ENCODE peak calls at places on chromosome 17, in eight cellular contexts. One of them, this sample, is unnamed.

GRCh38 chr17:71966055-71966454 is 154.8 kb upstream of the SOX9 start:
- DNase-seq in ELF-1: no peak
- DNase-seq in kidney glomerular epithelial cell: no peak
- DNase-seq in right lobe of liver: no peak
- DNase-seq in stimulated activated CD8-positive, alpha-beta memory T cell treated with anti-CD3 and anti-CD28 coated beads, Interleukin-12 subunit alpha, Interleukin-12 subunit beta, amount 100 ng/mL, for 4 hours: no peak
- DNase-seq in sigmoid colon: no peak
- DNase-seq in lung: no peak
- DNase-seq in GM23248: no peak
- DNase-seq in this sample: no peak

GRCh38 chr17:76273923-76274558 is 8.9 kb downstream of the UBALD2 start:
- DNase-seq in ELF-1: no peak
- DNase-seq in kidney glomerular epithelial cell: no peak
- DNase-seq in right lobe of liver: peak
- DNase-seq in stimulated activated CD8-positive, alpha-beta memory T cell treated with anti-CD3 and anti-CD28 coated beads, Interleukin-12 subunit alpha, Interleukin-12 subunit beta, amount 100 ng/mL, for 4 hours: no peak
- DNase-seq in sigmoid colon: no peak
- DNase-seq in lung: no peak
- DNase-seq in GM23248: no peak
- DNase-seq in this sample: no peak

GRCh38 chr17:1916339-1916738 is 86.5 kb downstream of the RPA1 start:
- DNase-seq in ELF-1: no peak
- DNase-seq in kidney glomerular epithelial cell: no peak
- DNase-seq in right lobe of liver: no peak
- DNase-seq in stimulated activated CD8-positive, alpha-beta memory T cell treated with anti-CD3 and anti-CD28 coated beads, Interleukin-12 subunit alpha, Interleukin-12 subunit beta, amount 100 ng/mL, for 4 hours: no peak
- DNase-seq in sigmoid colon: no peak
- DNase-seq in lung: no peak
- DNase-seq in GM23248: no peak
- DNase-seq in this sample: no peak

GRCh38 chr17:81002013-81002384 is 10.4 kb downstream of the CHMP6 start:
- DNase-seq in ELF-1: no peak
- DNase-seq in kidney glomerular epithelial cell: no peak
- DNase-seq in right lobe of liver: no peak
- DNase-seq in stimulated activated CD8-positive, alpha-beta memory T cell treated with anti-CD3 and anti-CD28 coated beads, Interleukin-12 subunit alpha, Interleukin-12 subunit beta, amount 100 ng/mL, for 4 hours: no peak
- DNase-seq in sigmoid colon: no peak
- DNase-seq in lung: no peak
- DNase-seq in GM23248: no peak
- DNase-seq in this sample: no peak

GRCh38 chr17:9242497-9242881 is 221.2 kb downstream of the NTN1 start:
- DNase-seq in ELF-1: no peak
- DNase-seq in kidney glomerular epithelial cell: no peak
- DNase-seq in right lobe of liver: no peak
- DNase-seq in stimulated activated CD8-positive, alpha-beta memory T cell treated with anti-CD3 and anti-CD28 coated beads, Interleukin-12 subunit alpha, Interleukin-12 subunit beta, amount 100 ng/mL, for 4 hours: no peak
- DNase-seq in sigmoid colon: peak
- DNase-seq in lung: no peak
- DNase-seq in GM23248: no peak
- DNase-seq in this sample: no peak

GRCh38 chr17:42288078-42288984 is at the start of gene STAT5A:
- DNase-seq in ELF-1: peak
- DNase-seq in kidney glomerular epithelial cell: peak
- DNase-seq in right lobe of liver: peak
- DNase-seq in stimulated activated CD8-positive, alpha-beta memory T cell treated with anti-CD3 and anti-CD28 coated beads, Interleukin-12 subunit alpha, Interleukin-12 subunit beta, amount 100 ng/mL, for 4 hours: peak
- DNase-seq in sigmoid colon: peak
- DNase-seq in lung: peak
- DNase-seq in GM23248: peak
- DNase-seq in this sample: peak

GRCh38 chr17:74737299-74738050 is 419 bp downstream of the RAB37 start:
- DNase-seq in ELF-1: peak
- DNase-seq in kidney glomerular epithelial cell: no peak
- DNase-seq in right lobe of liver: no peak
- DNase-seq in stimulated activated CD8-positive, alpha-beta memory T cell treated with anti-CD3 and anti-CD28 coated beads, Interleukin-12 subunit alpha, Interleukin-12 subunit beta, amount 100 ng/mL, for 4 hours: no peak
- DNase-seq in sigmoid colon: no peak
- DNase-seq in lung: no peak
- DNase-seq in GM23248: peak
- DNase-seq in this sample: no peak

GRCh38 chr17:29566473-29567361 is at the start of gene ABHD15:
- DNase-seq in ELF-1: peak
- DNase-seq in kidney glomerular epithelial cell: peak
- DNase-seq in right lobe of liver: peak
- DNase-seq in stimulated activated CD8-positive, alpha-beta memory T cell treated with anti-CD3 and anti-CD28 coated beads, Interleukin-12 subunit alpha, Interleukin-12 subunit beta, amount 100 ng/mL, for 4 hours: peak
- DNase-seq in sigmoid colon: peak
- DNase-seq in lung: peak
- DNase-seq in GM23248: peak
- DNase-seq in this sample: peak

GRCh38 chr17:34452769-34453168 is 89.7 kb upstream of the CCL1 start:
- DNase-seq in ELF-1: no peak
- DNase-seq in kidney glomerular epithelial cell: no peak
- DNase-seq in right lobe of liver: no peak
- DNase-seq in stimulated activated CD8-positive, alpha-beta memory T cell treated with anti-CD3 and anti-CD28 coated beads, Interleukin-12 subunit alpha, Interleukin-12 subunit beta, amount 100 ng/mL, for 4 hours: no peak
- DNase-seq in sigmoid colon: no peak
- DNase-seq in lung: no peak
- DNase-seq in GM23248: no peak
- DNase-seq in this sample: no peak

GRCh38 chr17:57684711-57685498 is 60.2 kb downstream of the CCDC182 start:
- DNase-seq in ELF-1: no peak
- DNase-seq in kidney glomerular epithelial cell: no peak
- DNase-seq in right lobe of liver: no peak
- DNase-seq in stimulated activated CD8-positive, alpha-beta memory T cell treated with anti-CD3 and anti-CD28 coated beads, Interleukin-12 subunit alpha, Interleukin-12 subunit beta, amount 100 ng/mL, for 4 hours: no peak
- DNase-seq in sigmoid colon: no peak
- DNase-seq in lung: peak
- DNase-seq in GM23248: no peak
- DNase-seq in this sample: no peak

GRCh38 chr17:21678451-21679081 is 13.8 kb upstream of the KCNJ18 start:
- DNase-seq in ELF-1: peak
- DNase-seq in kidney glomerular epithelial cell: no peak
- DNase-seq in right lobe of liver: no peak
- DNase-seq in stimulated activated CD8-positive, alpha-beta memory T cell treated with anti-CD3 and anti-CD28 coated beads, Interleukin-12 subunit alpha, Interleukin-12 subunit beta, amount 100 ng/mL, for 4 hours: no peak
- DNase-seq in sigmoid colon: peak
- DNase-seq in lung: no peak
- DNase-seq in GM23248: no peak
- DNase-seq in this sample: peak

GRCh38 chr17:59607061-59607460 is 12.6 kb upstream of the CLTC start:
- DNase-seq in ELF-1: no peak
- DNase-seq in kidney glomerular epithelial cell: no peak
- DNase-seq in right lobe of liver: no peak
- DNase-seq in stimulated activated CD8-positive, alpha-beta memory T cell treated with anti-CD3 and anti-CD28 coated beads, Interleukin-12 subunit alpha, Interleukin-12 subunit beta, amount 100 ng/mL, for 4 hours: no peak
- DNase-seq in sigmoid colon: no peak
- DNase-seq in lung: no peak
- DNase-seq in GM23248: no peak
- DNase-seq in this sample: no peak

GRCh38 chr17:74295625-74296547 is 21.9 kb downstream of the DNAI2 start:
- DNase-seq in ELF-1: no peak
- DNase-seq in kidney glomerular epithelial cell: no peak
- DNase-seq in right lobe of liver: no peak
- DNase-seq in stimulated activated CD8-positive, alpha-beta memory T cell treated with anti-CD3 and anti-CD28 coated beads, Interleukin-12 subunit alpha, Interleukin-12 subunit beta, amount 100 ng/mL, for 4 hours: no peak
- DNase-seq in sigmoid colon: no peak
- DNase-seq in lung: no peak
- DNase-seq in GM23248: peak
- DNase-seq in this sample: no peak

GRCh38 chr17:27295945-27296344 is 2.0 kb downstream of the WSB1 start:
- DNase-seq in ELF-1: peak
- DNase-seq in kidney glomerular epithelial cell: no peak
- DNase-seq in right lobe of liver: no peak
- DNase-seq in stimulated activated CD8-positive, alpha-beta memory T cell treated with anti-CD3 and anti-CD28 coated beads, Interleukin-12 subunit alpha, Interleukin-12 subunit beta, amount 100 ng/mL, for 4 hours: no peak
- DNase-seq in sigmoid colon: no peak
- DNase-seq in lung: no peak
- DNase-seq in GM23248: peak
- DNase-seq in this sample: no peak

GRCh38 chr17:9402590-9403199 is 172.9 kb downstream of the STX8 start:
- DNase-seq in ELF-1: peak
- DNase-seq in kidney glomerular epithelial cell: no peak
- DNase-seq in right lobe of liver: no peak
- DNase-seq in stimulated activated CD8-positive, alpha-beta memory T cell treated with anti-CD3 and anti-CD28 coated beads, Interleukin-12 subunit alpha, Interleukin-12 subunit beta, amount 100 ng/mL, for 4 hours: no peak
- DNase-seq in sigmoid colon: no peak
- DNase-seq in lung: no peak
- DNase-seq in GM23248: peak
- DNase-seq in this sample: no peak

GRCh38 chr17:47686276-47686635 is 7.7 kb upstream of the TBKBP1 start:
- DNase-seq in ELF-1: no peak
- DNase-seq in kidney glomerular epithelial cell: peak
- DNase-seq in right lobe of liver: no peak
- DNase-seq in stimulated activated CD8-positive, alpha-beta memory T cell treated with anti-CD3 and anti-CD28 coated beads, Interleukin-12 subunit alpha, Interleukin-12 subunit beta, amount 100 ng/mL, for 4 hours: no peak
- DNase-seq in sigmoid colon: no peak
- DNase-seq in lung: no peak
- DNase-seq in GM23248: peak
- DNase-seq in this sample: no peak

GRCh38 chr17:46135879-46136562 is 57.2 kb downstream of the KANSL1 start:
- DNase-seq in ELF-1: no peak
- DNase-seq in kidney glomerular epithelial cell: no peak
- DNase-seq in right lobe of liver: no peak
- DNase-seq in stimulated activated CD8-positive, alpha-beta memory T cell treated with anti-CD3 and anti-CD28 coated beads, Interleukin-12 subunit alpha, Interleukin-12 subunit beta, amount 100 ng/mL, for 4 hours: no peak
- DNase-seq in sigmoid colon: no peak
- DNase-seq in lung: no peak
- DNase-seq in GM23248: no peak
- DNase-seq in this sample: no peak

GRCh38 chr17:40345161-40346034 is 19.1 kb downstream of the GJD3 start:
- DNase-seq in ELF-1: peak
- DNase-seq in kidney glomerular epithelial cell: peak
- DNase-seq in right lobe of liver: peak
- DNase-seq in stimulated activated CD8-positive, alpha-beta memory T cell treated with anti-CD3 and anti-CD28 coated beads, Interleukin-12 subunit alpha, Interleukin-12 subunit beta, amount 100 ng/mL, for 4 hours: no peak
- DNase-seq in sigmoid colon: peak
- DNase-seq in lung: peak
- DNase-seq in GM23248: peak
- DNase-seq in this sample: peak

GRCh38 chr17:75697651-75698291 is 23.5 kb upstream of the ITGB4 start:
- DNase-seq in ELF-1: peak
- DNase-seq in kidney glomerular epithelial cell: no peak
- DNase-seq in right lobe of liver: no peak
- DNase-seq in stimulated activated CD8-positive, alpha-beta memory T cell treated with anti-CD3 and anti-CD28 coated beads, Interleukin-12 subunit alpha, Interleukin-12 subunit beta, amount 100 ng/mL, for 4 hours: no peak
- DNase-seq in sigmoid colon: no peak
- DNase-seq in lung: no peak
- DNase-seq in GM23248: no peak
- DNase-seq in this sample: no peak

GRCh38 chr17:9576521-9577401 is at the start of gene CFAP52:
- DNase-seq in ELF-1: peak
- DNase-seq in kidney glomerular epithelial cell: peak
- DNase-seq in right lobe of liver: peak
- DNase-seq in stimulated activated CD8-positive, alpha-beta memory T cell treated with anti-CD3 and anti-CD28 coated beads, Interleukin-12 subunit alpha, Interleukin-12 subunit beta, amount 100 ng/mL, for 4 hours: peak
- DNase-seq in sigmoid colon: peak
- DNase-seq in lung: peak
- DNase-seq in GM23248: peak
- DNase-seq in this sample: peak

GRCh38 chr17:15464211-15464610 is 3.2 kb downstream of the CDRT4 start:
- DNase-seq in ELF-1: no peak
- DNase-seq in kidney glomerular epithelial cell: no peak
- DNase-seq in right lobe of liver: no peak
- DNase-seq in stimulated activated CD8-positive, alpha-beta memory T cell treated with anti-CD3 and anti-CD28 coated beads, Interleukin-12 subunit alpha, Interleukin-12 subunit beta, amount 100 ng/mL, for 4 hours: no peak
- DNase-seq in sigmoid colon: no peak
- DNase-seq in lung: no peak
- DNase-seq in GM23248: peak
- DNase-seq in this sample: no peak

GRCh38 chr17:66437466-66438026 is 135.1 kb downstream of the PRKCA start:
- DNase-seq in ELF-1: no peak
- DNase-seq in kidney glomerular epithelial cell: no peak
- DNase-seq in right lobe of liver: no peak
- DNase-seq in stimulated activated CD8-positive, alpha-beta memory T cell treated with anti-CD3 and anti-CD28 coated beads, Interleukin-12 subunit alpha, Interleukin-12 subunit beta, amount 100 ng/mL, for 4 hours: no peak
- DNase-seq in sigmoid colon: no peak
- DNase-seq in lung: no peak
- DNase-seq in GM23248: no peak
- DNase-seq in this sample: no peak

GRCh38 chr17:83178533-83179201 is 99.3 kb downstream of the METRNL start:
- DNase-seq in ELF-1: no peak
- DNase-seq in kidney glomerular epithelial cell: no peak
- DNase-seq in right lobe of liver: peak
- DNase-seq in stimulated activated CD8-positive, alpha-beta memory T cell treated with anti-CD3 and anti-CD28 coated beads, Interleukin-12 subunit alpha, Interleukin-12 subunit beta, amount 100 ng/mL, for 4 hours: no peak
- DNase-seq in sigmoid colon: peak
- DNase-seq in lung: no peak
- DNase-seq in GM23248: no peak
- DNase-seq in this sample: peak

GRCh38 chr17:28385037-28385797 is 13.7 kb downstream of the SARM1 start:
- DNase-seq in ELF-1: no peak
- DNase-seq in kidney glomerular epithelial cell: no peak
- DNase-seq in right lobe of liver: no peak
- DNase-seq in stimulated activated CD8-positive, alpha-beta memory T cell treated with anti-CD3 and anti-CD28 coated beads, Interleukin-12 subunit alpha, Interleukin-12 subunit beta, amount 100 ng/mL, for 4 hours: no peak
- DNase-seq in sigmoid colon: no peak
- DNase-seq in lung: no peak
- DNase-seq in GM23248: no peak
- DNase-seq in this sample: peak

GRCh38 chr17:20991276-20992037 is 51.4 kb downstream of the USP22 start:
- DNase-seq in ELF-1: no peak
- DNase-seq in kidney glomerular epithelial cell: no peak
- DNase-seq in right lobe of liver: no peak
- DNase-seq in stimulated activated CD8-positive, alpha-beta memory T cell treated with anti-CD3 and anti-CD28 coated beads, Interleukin-12 subunit alpha, Interleukin-12 subunit beta, amount 100 ng/mL, for 4 hours: no peak
- DNase-seq in sigmoid colon: peak
- DNase-seq in lung: no peak
- DNase-seq in GM23248: no peak
- DNase-seq in this sample: no peak

GRCh38 chr17:40535924-40536717 is 29.2 kb downstream of the CCR7 start:
- DNase-seq in ELF-1: no peak
- DNase-seq in kidney glomerular epithelial cell: no peak
- DNase-seq in right lobe of liver: no peak
- DNase-seq in stimulated activated CD8-positive, alpha-beta memory T cell treated with anti-CD3 and anti-CD28 coated beads, Interleukin-12 subunit alpha, Interleukin-12 subunit beta, amount 100 ng/mL, for 4 hours: no peak
- DNase-seq in sigmoid colon: peak
- DNase-seq in lung: peak
- DNase-seq in GM23248: peak
- DNase-seq in this sample: peak

GRCh38 chr17:51423421-51424160 is 163.2 kb downstream of the UTP18 start:
- DNase-seq in ELF-1: no peak
- DNase-seq in kidney glomerular epithelial cell: no peak
- DNase-seq in right lobe of liver: no peak
- DNase-seq in stimulated activated CD8-positive, alpha-beta memory T cell treated with anti-CD3 and anti-CD28 coated beads, Interleukin-12 subunit alpha, Interleukin-12 subunit beta, amount 100 ng/mL, for 4 hours: no peak
- DNase-seq in sigmoid colon: no peak
- DNase-seq in lung: no peak
- DNase-seq in GM23248: no peak
- DNase-seq in this sample: no peak

GRCh38 chr17:75514299-75515228 is 773 bp downstream of the CASKIN2 start:
- DNase-seq in ELF-1: peak
- DNase-seq in kidney glomerular epithelial cell: no peak
- DNase-seq in right lobe of liver: peak
- DNase-seq in stimulated activated CD8-positive, alpha-beta memory T cell treated with anti-CD3 and anti-CD28 coated beads, Interleukin-12 subunit alpha, Interleukin-12 subunit beta, amount 100 ng/mL, for 4 hours: no peak
- DNase-seq in sigmoid colon: no peak
- DNase-seq in lung: peak
- DNase-seq in GM23248: peak
- DNase-seq in this sample: peak

GRCh38 chr17:61221597-61222471 is 177.8 kb upstream of the TBX2 start:
- DNase-seq in ELF-1: no peak
- DNase-seq in kidney glomerular epithelial cell: no peak
- DNase-seq in right lobe of liver: no peak
- DNase-seq in stimulated activated CD8-positive, alpha-beta memory T cell treated with anti-CD3 and anti-CD28 coated beads, Interleukin-12 subunit alpha, Interleukin-12 subunit beta, amount 100 ng/mL, for 4 hours: no peak
- DNase-seq in sigmoid colon: no peak
- DNase-seq in lung: no peak
- DNase-seq in GM23248: no peak
- DNase-seq in this sample: no peak

GRCh38 chr17:36752096-36752888 is 150.9 kb downstream of the MRM1 start:
- DNase-seq in ELF-1: no peak
- DNase-seq in kidney glomerular epithelial cell: no peak
- DNase-seq in right lobe of liver: no peak
- DNase-seq in stimulated activated CD8-positive, alpha-beta memory T cell treated with anti-CD3 and anti-CD28 coated beads, Interleukin-12 subunit alpha, Interleukin-12 subunit beta, amount 100 ng/mL, for 4 hours: no peak
- DNase-seq in sigmoid colon: no peak
- DNase-seq in lung: no peak
- DNase-seq in GM23248: no peak
- DNase-seq in this sample: no peak

GRCh38 chr17:62802531-62803205 is 5.4 kb downstream of the MARCHF10 start:
- DNase-seq in ELF-1: no peak
- DNase-seq in kidney glomerular epithelial cell: no peak
- DNase-seq in right lobe of liver: no peak
- DNase-seq in stimulated activated CD8-positive, alpha-beta memory T cell treated with anti-CD3 and anti-CD28 coated beads, Interleukin-12 subunit alpha, Interleukin-12 subunit beta, amount 100 ng/mL, for 4 hours: no peak
- DNase-seq in sigmoid colon: no peak
- DNase-seq in lung: no peak
- DNase-seq in GM23248: no peak
- DNase-seq in this sample: no peak

GRCh38 chr17:11871773-11872172 is 125.5 kb downstream of the ZNF18 start:
- DNase-seq in ELF-1: no peak
- DNase-seq in kidney glomerular epithelial cell: no peak
- DNase-seq in right lobe of liver: no peak
- DNase-seq in stimulated activated CD8-positive, alpha-beta memory T cell treated with anti-CD3 and anti-CD28 coated beads, Interleukin-12 subunit alpha, Interleukin-12 subunit beta, amount 100 ng/mL, for 4 hours: no peak
- DNase-seq in sigmoid colon: no peak
- DNase-seq in lung: no peak
- DNase-seq in GM23248: no peak
- DNase-seq in this sample: no peak

GRCh38 chr17:44820631-44821196 is 9.4 kb downstream of the GJC1 start:
- DNase-seq in ELF-1: no peak
- DNase-seq in kidney glomerular epithelial cell: peak
- DNase-seq in right lobe of liver: no peak
- DNase-seq in stimulated activated CD8-positive, alpha-beta memory T cell treated with anti-CD3 and anti-CD28 coated beads, Interleukin-12 subunit alpha, Interleukin-12 subunit beta, amount 100 ng/mL, for 4 hours: no peak
- DNase-seq in sigmoid colon: peak
- DNase-seq in lung: no peak
- DNase-seq in GM23248: peak
- DNase-seq in this sample: no peak

GRCh38 chr17:81397314-81398169 is 2.3 kb downstream of the BAHCC1 start:
- DNase-seq in ELF-1: peak
- DNase-seq in kidney glomerular epithelial cell: peak
- DNase-seq in right lobe of liver: no peak
- DNase-seq in stimulated activated CD8-positive, alpha-beta memory T cell treated with anti-CD3 and anti-CD28 coated beads, Interleukin-12 subunit alpha, Interleukin-12 subunit beta, amount 100 ng/mL, for 4 hours: no peak
- DNase-seq in sigmoid colon: no peak
- DNase-seq in lung: no peak
- DNase-seq in GM23248: peak
- DNase-seq in this sample: peak

This sample was measured in thyroid gland.